ENCODE peak calls at places on chromosomes 4 and X, in six cellular contexts. One of them, this sample, is unnamed.

GRCh38 chr4:123986268-123986798 is 589.7 kb downstream of the SPRY1 start:
- DNase-seq in cardiac muscle cell: peak
- DNase-seq in transverse colon: peak
- DNase-seq in mammary epithelial cell: peak
- DNase-seq in astrocyte: peak
- DNase-seq in choroid plexus epithelial cell: peak
- DNase-seq in this sample: peak

GRCh38 chr4:129162450-129162849 is 66.5 kb downstream of the C4orf33 start:
- DNase-seq in cardiac muscle cell: no peak
- DNase-seq in mammary epithelial cell: no peak
- DNase-seq in choroid plexus epithelial cell: no peak
- DNase-seq in transverse colon: no peak
- DNase-seq in astrocyte: no peak
- DNase-seq in this sample: no peak

GRCh38 chrX:55489315-55490009 is at the start of gene USP51:
- DNase-seq in transverse colon: peak
- DNase-seq in mammary epithelial cell: no peak
- DNase-seq in choroid plexus epithelial cell: peak
- DNase-seq in astrocyte: no peak
- DNase-seq in cardiac muscle cell: peak
- DNase-seq in this sample: peak

GRCh38 chrX:68684291-68684918 is 36.9 kb downstream of the STARD8 start:
- DNase-seq in transverse colon: peak
- DNase-seq in mammary epithelial cell: no peak
- DNase-seq in cardiac muscle cell: peak
- DNase-seq in astrocyte: no peak
- DNase-seq in choroid plexus epithelial cell: peak
- DNase-seq in this sample: no peak

GRCh38 chr4:2006956-2007653 is 1.7 kb downstream of the NELFA start:
- DNase-seq in choroid plexus epithelial cell: no peak
- DNase-seq in mammary epithelial cell: no peak
- DNase-seq in astrocyte: no peak
- DNase-seq in cardiac muscle cell: no peak
- DNase-seq in transverse colon: no peak
- DNase-seq in this sample: no peak

GRCh38 chr4:67875011-67875410 is 8.8 kb downstream of the TMPRSS11D start:
- DNase-seq in astrocyte: no peak
- DNase-seq in mammary epithelial cell: no peak
- DNase-seq in transverse colon: no peak
- DNase-seq in choroid plexus epithelial cell: peak
- DNase-seq in cardiac muscle cell: peak
- DNase-seq in this sample: no peak

GRCh38 chrX:126824596-126824995 is 5.1 kb downstream of the PRR32 start:
- DNase-seq in transverse colon: no peak
- DNase-seq in cardiac muscle cell: no peak
- DNase-seq in choroid plexus epithelial cell: no peak
- DNase-seq in mammary epithelial cell: no peak
- DNase-seq in astrocyte: no peak
- DNase-seq in this sample: no peak

GRCh38 chr4:145840162-145840768 is 98.4 kb downstream of the ZNF827 start:
- DNase-seq in cardiac muscle cell: peak
- DNase-seq in mammary epithelial cell: peak
- DNase-seq in choroid plexus epithelial cell: peak
- DNase-seq in transverse colon: no peak
- DNase-seq in astrocyte: peak
- DNase-seq in this sample: peak

GRCh38 chr4:100511906-100512305 is 5.9 kb downstream of the EMCN start:
- DNase-seq in cardiac muscle cell: no peak
- DNase-seq in astrocyte: no peak
- DNase-seq in transverse colon: no peak
- DNase-seq in mammary epithelial cell: no peak
- DNase-seq in choroid plexus epithelial cell: no peak
- DNase-seq in this sample: no peak

GRCh38 chrX:148562846-148563245 is 62.4 kb downstream of the AFF2 start:
- DNase-seq in astrocyte: no peak
- DNase-seq in mammary epithelial cell: no peak
- DNase-seq in transverse colon: no peak
- DNase-seq in cardiac muscle cell: no peak
- DNase-seq in choroid plexus epithelial cell: no peak
- DNase-seq in this sample: no peak

GRCh38 chr4:7993671-7994070 is 54.0 kb upstream of the AFAP1 start:
- DNase-seq in choroid plexus epithelial cell: no peak
- DNase-seq in transverse colon: no peak
- DNase-seq in mammary epithelial cell: no peak
- DNase-seq in cardiac muscle cell: no peak
- DNase-seq in astrocyte: no peak
- DNase-seq in this sample: no peak

GRCh38 chrX:124406294-124407013 is 60.1 kb downstream of the SH2D1A start:
- DNase-seq in transverse colon: peak
- DNase-seq in cardiac muscle cell: peak
- DNase-seq in choroid plexus epithelial cell: peak
- DNase-seq in mammary epithelial cell: peak
- DNase-seq in astrocyte: peak
- DNase-seq in this sample: peak

GRCh38 chr4:102423375-102423774 is 77.8 kb upstream of the NFKB1 start:
- DNase-seq in astrocyte: no peak
- DNase-seq in choroid plexus epithelial cell: no peak
- DNase-seq in transverse colon: no peak
- DNase-seq in mammary epithelial cell: no peak
- DNase-seq in cardiac muscle cell: no peak
- DNase-seq in this sample: no peak

GRCh38 chr4:151850751-151851150 is 89.9 kb upstream of the GATB start:
- DNase-seq in choroid plexus epithelial cell: peak
- DNase-seq in mammary epithelial cell: peak
- DNase-seq in transverse colon: no peak
- DNase-seq in astrocyte: no peak
- DNase-seq in cardiac muscle cell: peak
- DNase-seq in this sample: peak

GRCh38 chrX:72247206-72247944 is 8.5 kb upstream of the ERCC6L start:
- DNase-seq in astrocyte: no peak
- DNase-seq in cardiac muscle cell: peak
- DNase-seq in transverse colon: peak
- DNase-seq in choroid plexus epithelial cell: peak
- DNase-seq in mammary epithelial cell: no peak
- DNase-seq in this sample: no peak

GRCh38 chr4:100898844-100899243 is 381.0 kb upstream of the EMCN start:
- DNase-seq in choroid plexus epithelial cell: no peak
- DNase-seq in mammary epithelial cell: no peak
- DNase-seq in transverse colon: no peak
- DNase-seq in astrocyte: no peak
- DNase-seq in cardiac muscle cell: no peak
- DNase-seq in this sample: no peak

GRCh38 chr4:61277785-61278184 is 77.7 kb downstream of the ADGRL3 start:
- DNase-seq in astrocyte: peak
- DNase-seq in choroid plexus epithelial cell: peak
- DNase-seq in mammary epithelial cell: peak
- DNase-seq in transverse colon: no peak
- DNase-seq in cardiac muscle cell: peak
- DNase-seq in this sample: peak

GRCh38 chrX:2584216-2584615 is 83.4 kb upstream of the DHRSX start:
- DNase-seq in mammary epithelial cell: no peak
- DNase-seq in cardiac muscle cell: no peak
- DNase-seq in astrocyte: no peak
- DNase-seq in transverse colon: no peak
- DNase-seq in choroid plexus epithelial cell: no peak
- DNase-seq in this sample: no peak

GRCh38 chrX:94053575-94053974 is 379.6 kb downstream of the FAM133A start:
- DNase-seq in cardiac muscle cell: no peak
- DNase-seq in transverse colon: no peak
- DNase-seq in mammary epithelial cell: peak
- DNase-seq in choroid plexus epithelial cell: no peak
- DNase-seq in astrocyte: no peak
- DNase-seq in this sample: peak

GRCh38 chrX:34809096-34809495 is 133.5 kb upstream of the FAM47B start:
- DNase-seq in mammary epithelial cell: no peak
- DNase-seq in transverse colon: no peak
- DNase-seq in astrocyte: no peak
- DNase-seq in cardiac muscle cell: no peak
- DNase-seq in choroid plexus epithelial cell: peak
- DNase-seq in this sample: no peak

GRCh38 chrX:27767387-27767786 is 40.4 kb upstream of the MAGEB10 start:
- DNase-seq in choroid plexus epithelial cell: peak
- DNase-seq in cardiac muscle cell: no peak
- DNase-seq in transverse colon: no peak
- DNase-seq in mammary epithelial cell: no peak
- DNase-seq in astrocyte: peak
- DNase-seq in this sample: no peak

GRCh38 chrX:6782831-6783230 is 247.9 kb upstream of the VCX3A start:
- DNase-seq in choroid plexus epithelial cell: no peak
- DNase-seq in mammary epithelial cell: no peak
- DNase-seq in cardiac muscle cell: no peak
- DNase-seq in transverse colon: no peak
- DNase-seq in astrocyte: no peak
- DNase-seq in this sample: no peak

GRCh38 chrX:6777211-6778002 is 242.5 kb upstream of the VCX3A start:
- DNase-seq in choroid plexus epithelial cell: no peak
- DNase-seq in cardiac muscle cell: no peak
- DNase-seq in transverse colon: no peak
- DNase-seq in mammary epithelial cell: no peak
- DNase-seq in astrocyte: no peak
- DNase-seq in this sample: no peak

DNA sequence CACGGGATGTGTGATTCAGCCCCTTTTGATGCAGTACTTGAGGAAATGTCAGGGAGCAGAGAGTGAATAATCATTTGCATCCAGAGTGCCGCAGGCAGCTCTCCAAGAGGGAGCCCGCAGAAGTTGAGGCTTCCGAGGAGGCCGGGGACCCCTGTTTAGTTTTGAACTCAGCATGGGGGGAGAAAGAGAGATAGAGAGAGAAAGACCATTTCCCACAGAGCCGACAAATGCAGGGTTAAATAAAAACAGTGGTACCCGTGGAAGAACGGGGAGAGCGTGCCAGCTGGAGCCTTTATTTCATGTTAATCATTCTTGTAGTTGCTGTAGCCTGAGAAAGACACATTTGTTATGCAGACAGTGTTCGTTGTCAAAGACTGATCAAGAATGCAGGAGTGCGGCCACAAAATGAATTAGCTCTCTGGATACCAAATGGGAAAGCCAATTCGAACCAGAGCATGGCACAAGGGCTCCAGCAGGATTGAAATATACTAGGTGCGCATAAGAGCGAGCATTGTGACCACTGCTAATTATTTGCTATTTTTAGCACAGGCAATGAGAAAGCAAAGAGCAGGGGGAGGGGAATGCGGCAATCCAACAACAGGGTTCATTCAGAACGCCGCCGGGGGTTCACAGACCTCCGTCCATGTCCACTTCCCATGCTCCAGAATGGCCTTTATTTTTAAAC is 243.8 kb upstream of the VCX3A start:
- DNase-seq in mammary epithelial cell: no peak
- DNase-seq in transverse colon: no peak
- DNase-seq in astrocyte: no peak
- DNase-seq in cardiac muscle cell: no peak
- DNase-seq in choroid plexus epithelial cell: no peak
- DNase-seq in this sample: no peak
- H3K4me3 ChIP-seq in mammary epithelial cell: no peak
- H3K4me3 ChIP-seq in transverse colon: no peak
- H3K4me3 ChIP-seq in astrocyte: peak
- H3K4me3 ChIP-seq in cardiac muscle cell: peak
- H3K4me3 ChIP-seq in choroid plexus epithelial cell: no peak
- H3K4me3 ChIP-seq in this sample: no peak

GRCh38 chr4:173420324-173420752 is 21.4 kb upstream of the SCRG1 start:
- DNase-seq in choroid plexus epithelial cell: peak
- DNase-seq in transverse colon: no peak
- DNase-seq in mammary epithelial cell: no peak
- DNase-seq in cardiac muscle cell: peak
- DNase-seq in astrocyte: no peak
- DNase-seq in this sample: peak
- TF ChIP-seq CTCF in choroid plexus epithelial cell: peak
- TF ChIP-seq CTCF in transverse colon: peak
- TF ChIP-seq CTCF in mammary epithelial cell: peak
- TF ChIP-seq CTCF in cardiac muscle cell: peak
- TF ChIP-seq CTCF in astrocyte: peak
- TF ChIP-seq CTCF in this sample: no peak

GRCh38 chr4:74158561-74159396 is 861 bp downstream of the MTHFD2L start:
- DNase-seq in mammary epithelial cell: peak
- DNase-seq in astrocyte: peak
- DNase-seq in cardiac muscle cell: peak
- DNase-seq in transverse colon: no peak
- DNase-seq in choroid plexus epithelial cell: peak
- DNase-seq in this sample: peak

GRCh38 chr4:74157743-74158560 is at the start of gene MTHFD2L:
- DNase-seq in transverse colon: peak
- DNase-seq in choroid plexus epithelial cell: peak
- DNase-seq in cardiac muscle cell: peak
- DNase-seq in astrocyte: peak
- DNase-seq in mammary epithelial cell: peak
- DNase-seq in this sample: peak

GRCh38 chr4:74159397-74159709 is 1.4 kb downstream of the MTHFD2L start:
- DNase-seq in cardiac muscle cell: no peak
- DNase-seq in mammary epithelial cell: no peak
- DNase-seq in astrocyte: no peak
- DNase-seq in transverse colon: no peak
- DNase-seq in choroid plexus epithelial cell: no peak
- DNase-seq in this sample: no peak

GRCh38 chr4:74157116-74157742 is 689 bp upstream of the MTHFD2L start:
- DNase-seq in cardiac muscle cell: peak
- DNase-seq in astrocyte: peak
- DNase-seq in transverse colon: no peak
- DNase-seq in mammary epithelial cell: no peak
- DNase-seq in choroid plexus epithelial cell: peak
- DNase-seq in this sample: peak

DNA sequence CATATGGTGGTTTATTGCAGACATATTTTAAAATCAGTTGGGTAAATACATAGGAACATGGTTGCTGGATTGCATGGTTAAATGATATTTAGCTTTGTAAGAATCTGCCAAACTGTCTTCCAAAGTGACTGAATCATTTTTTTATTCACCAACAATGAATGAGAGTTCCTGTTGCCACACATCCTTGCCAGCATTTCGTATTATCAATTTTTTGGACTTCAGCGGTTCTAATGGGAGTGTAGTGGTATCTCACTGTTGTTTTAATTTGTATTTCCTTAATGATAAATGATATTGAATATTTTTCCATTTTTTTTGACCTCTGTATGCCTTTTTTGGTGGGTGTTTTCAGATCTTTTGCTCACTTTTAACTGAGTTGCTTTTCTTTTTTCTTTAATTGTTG is 1.4 kb upstream of the MTHFD2L start:
- DNase-seq in astrocyte: no peak
- DNase-seq in choroid plexus epithelial cell: no peak
- DNase-seq in mammary epithelial cell: no peak
- DNase-seq in cardiac muscle cell: peak
- DNase-seq in transverse colon: no peak
- DNase-seq in this sample: peak
- H3K4me3 ChIP-seq in astrocyte: no peak
- H3K4me3 ChIP-seq in choroid plexus epithelial cell: no peak
- H3K4me3 ChIP-seq in mammary epithelial cell: no peak
- H3K4me3 ChIP-seq in cardiac muscle cell: no peak
- H3K4me3 ChIP-seq in transverse colon: no peak
- H3K4me3 ChIP-seq in this sample: no peak

DNA sequence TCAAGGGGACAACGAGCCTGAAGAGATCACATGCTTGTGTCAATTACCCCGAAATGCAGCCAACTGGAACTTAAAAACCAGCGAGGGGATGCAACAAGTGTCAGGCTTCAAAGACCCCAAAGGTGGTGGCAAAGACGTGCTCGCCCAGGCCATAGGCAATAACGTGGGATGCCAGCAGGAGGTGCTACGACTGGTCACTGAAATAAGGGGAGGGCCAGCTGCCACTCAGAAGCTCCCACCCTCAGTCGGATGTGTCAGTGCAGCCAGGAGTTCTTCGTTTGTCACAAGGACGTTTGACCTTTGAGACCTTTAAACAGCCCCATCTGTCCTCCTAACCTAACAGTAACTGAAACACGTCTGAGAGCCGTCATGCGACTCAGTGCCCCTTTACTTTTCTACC is 556.8 kb upstream of the PCDH10 start:
- DNase-seq in transverse colon: no peak
- DNase-seq in choroid plexus epithelial cell: no peak
- DNase-seq in astrocyte: no peak
- DNase-seq in cardiac muscle cell: no peak
- DNase-seq in mammary epithelial cell: no peak
- DNase-seq in this sample: no peak
- TF ChIP-seq CTCF in transverse colon: no peak
- TF ChIP-seq CTCF in choroid plexus epithelial cell: no peak
- TF ChIP-seq CTCF in astrocyte: no peak
- TF ChIP-seq CTCF in cardiac muscle cell: no peak
- TF ChIP-seq CTCF in mammary epithelial cell: no peak
- TF ChIP-seq CTCF in this sample: no peak